ENCODE peak calls at places on chromosomes 4 and X, in four cellular contexts. Z is MCF 10A, X is iPS-NIHi11, H is fibroblast of mammary gland. G is an unnamed sample.

GRCh38 chrX:133856819-133857218 is 128.6 kb downstream of the GPC3 start:
- DNase-seq in H (no peak), X (no peak), Z (no peak), G (no peak)

GRCh38 chr4:68570122-68570507 is 6.0 kb downstream of the UGT2B17 start:
- DNase-seq in X (no peak), Z (no peak), H (no peak), G (no peak)

GRCh38 chr4:40829586-40829985 is 79.8 kb downstream of the NSUN7 start:
- DNase-seq in H (no peak), X (no peak), Z (no peak), G (no peak)

GRCh38 chr4:57023104-57023503 is 44.4 kb downstream of the POLR2B start:
- DNase-seq in Z (peak), H (peak), X (no peak), G (peak)

GRCh38 chr4:97994765-97995465 is 148.4 kb downstream of the STPG2 start:
- DNase-seq in Z (peak), X (no peak), H (no peak), G (no peak)

GRCh38 chr4:125520258-125520990 is 205.7 kb downstream of the FAT4 start:
- DNase-seq in Z (no peak), H (no peak), X (no peak), G (peak)

GRCh38 chr4:74206088-74206826 is 48.3 kb downstream of the MTHFD2L start:
- DNase-seq in H (no peak), Z (no peak), X (no peak), G (peak)

GRCh38 chr4:103171006-103171405 is 27.1 kb downstream of the CENPE start:
- DNase-seq in X (no peak), H (no peak), Z (no peak), G (no peak)

GRCh38 chr4:8762951-8763735 is 108.5 kb downstream of the HMX1 start:
- DNase-seq in Z (no peak), H (no peak), X (no peak), G (no peak)

GRCh38 chr4:139641218-139641617 is 24.4 kb upstream of the MGST2 start:
- DNase-seq in H (peak), Z (peak), X (no peak), G (peak)

GRCh38 chr4:19913670-19914069 is 338.0 kb upstream of the SLIT2 start:
- DNase-seq in H (no peak), X (no peak), Z (no peak), G (peak)

GRCh38 chr4:137129471-137130244 is 402.6 kb downstream of the PCDH18 start:
- DNase-seq in X (no peak), H (peak), Z (no peak), G (no peak)

GRCh38 chr4:85700362-85700761 is 225.4 kb downstream of the ARHGAP24 start:
- DNase-seq in Z (no peak), X (no peak), H (no peak), G (no peak)

GRCh38 chr4:143329985-143330384 is 6.7 kb upstream of the GAB1 start:
- DNase-seq in H (no peak), Z (no peak), X (no peak), G (no peak)

GRCh38 chr4:94459462-94460161 is 7.9 kb downstream of the PDLIM5 start:
- DNase-seq in Z (no peak), H (no peak), X (no peak), G (no peak)

GRCh38 chr4:51843309-51844156 is 580 bp downstream of the DCUN1D4 start:
- DNase-seq in H (peak), Z (peak), X (peak), G (peak)

GRCh38 chr4:169383724-169384123 is 113.0 kb upstream of the SH3RF1 start:
- DNase-seq in H (peak), X (no peak), Z (peak), G (peak)

GRCh38 chr4:108830509-108831244 is 67.8 kb upstream of the ETNPPL start:
- DNase-seq in X (no peak), Z (no peak), H (no peak), G (no peak)

GRCh38 chr4:90163872-90164271 is 36.7 kb downstream of the CCSER1 start:
- DNase-seq in H (no peak), X (no peak), Z (no peak), G (no peak)

GRCh38 chr4:42446823-42447222 is 49.5 kb downstream of the SHISA3 start:
- DNase-seq in X (no peak), H (no peak), Z (no peak), G (no peak)

GRCh38 chr4:48127231-48127881 is 6.7 kb downstream of the TXK start:
- DNase-seq in H (no peak), Z (no peak), X (peak), G (no peak)

G was measured in ELR.